ENCODE peak calls at places on chromosome 16, in six cellular contexts. D, H, K, C, Y and B are unnamed samples.

GRCh38 chr16:81688182-81688581 is 90.9 kb upstream of the PLCG2 start:
- DNase-seq in D (peak), H (no peak), K (no peak), C (no peak), Y (no peak), B (no peak)

GRCh38 chr16:49596119-49596518 is 222.5 kb downstream of the C16orf78 start:
- DNase-seq in D (no peak), H (no peak), K (no peak), C (no peak), Y (no peak), B (no peak)

GRCh38 chr16:66262253-66263167 is 104.0 kb upstream of the CDH5 start:
- DNase-seq in D (no peak), H (no peak), K (no peak), C (no peak), Y (no peak), B (no peak)

GRCh38 chr16:85173981-85174751 is 61.9 kb upstream of the CIBAR2 start:
- DNase-seq in D (peak), H (no peak), K (peak), C (peak), Y (no peak), B (no peak)

GRCh38 chr16:88945473-88945872 is 31.5 kb downstream of the CBFA2T3 start:
- DNase-seq in D (no peak), H (no peak), K (no peak), C (no peak), Y (no peak), B (no peak)

GRCh38 chr16:73050115-73051099 is 2.5 kb upstream of the ZFHX3 start:
- DNase-seq in D (no peak), H (no peak), K (no peak), C (no peak), Y (no peak), B (no peak)

GRCh38 chr16:1530349-1530882 is 3.0 kb upstream of the TMEM204 start:
- DNase-seq in D (no peak), H (no peak), K (no peak), C (no peak), Y (no peak), B (no peak)

GRCh38 chr16:50547944-50548658 is at the start of gene NKD1:
- DNase-seq in D (peak), H (peak), K (peak), C (peak), Y (no peak), B (peak)

GRCh38 chr16:70331588-70332358 is 14.9 kb upstream of the DDX19A start:
- DNase-seq in D (peak), H (no peak), K (no peak), C (no peak), Y (no peak), B (no peak)

GRCh38 chr16:49150341-49150740 is 131.3 kb downstream of the CBLN1 start:
- DNase-seq in D (no peak), H (no peak), K (no peak), C (no peak), Y (no peak), B (no peak)

GRCh38 chr16:73058616-73059409 is 10.9 kb upstream of the ZFHX3 start:
- DNase-seq in D (peak), H (no peak), K (no peak), C (peak), Y (no peak), B (no peak)

GRCh38 chr16:48408688-48409087 is 23.5 kb upstream of the SIAH1 start:
- DNase-seq in D (peak), H (no peak), K (peak), C (no peak), Y (peak), B (peak)

GRCh38 chr16:86403541-86404163 is 106.7 kb upstream of the FOXF1 start:
- DNase-seq in D (no peak), H (no peak), K (no peak), C (peak), Y (no peak), B (no peak)

GRCh38 chr16:19474617-19475016 is 47.3 kb downstream of the GDE1 start:
- DNase-seq in D (no peak), H (no peak), K (no peak), C (no peak), Y (no peak), B (no peak)

GRCh38 chr16:8944113-8944765 is 19.5 kb downstream of the USP7 start:
- DNase-seq in D (no peak), H (no peak), K (no peak), C (no peak), Y (no peak), B (no peak)

GRCh38 chr16:57592591-57593003 is 35.8 kb upstream of the ADGRG1 start:
- DNase-seq in D (no peak), H (no peak), K (peak), C (no peak), Y (no peak), B (no peak)